ENCODE peak calls at places on chromosomes 16 and 17, in ten cellular contexts. D is foreskin fibroblast, U is AG04450, H is psoas muscle, W is upper lobe of right lung, Q is cardiac muscle cell, Y is NB4, Z is uterus, S is astrocyte of the spinal cord, B is AG10803. V is an unnamed sample.

GRCh38 chr16:49557070-49557446 is 183.5 kb downstream of the C16orf78 start:
- DNase-seq in D (no peak), U (no peak), H (no peak), W (no peak), Q (peak), Y (no peak), Z (no peak), S (no peak), B (no peak), V (no peak)

GRCh38 chr17:34567665-34568064 is 11.7 kb upstream of the TMEM132E start:
- DNase-seq in D (no peak), U (no peak), H (no peak), W (no peak), Q (no peak), Y (no peak), Z (no peak), S (no peak), B (peak), V (no peak)

GRCh38 chr17:77280304-77280910 is 139.6 kb downstream of the SEC14L1 start:
- DNase-seq in D (peak), U (no peak), H (no peak), W (peak), Q (no peak), Y (no peak), Z (no peak), S (peak), B (peak), V (peak)

GRCh38 chr17:60435244-60436170 is 13.2 kb downstream of the CHCT1 start:
- DNase-seq in D (peak), U (peak), H (peak), W (no peak), Q (peak), Y (peak), Z (peak), S (peak), B (peak), V (peak)

GRCh38 chr17:74107107-74107506 is 96.4 kb upstream of the RPL38 start:
- DNase-seq in D (no peak), U (no peak), H (no peak), W (no peak), Q (no peak), Y (no peak), Z (no peak), S (no peak), B (no peak), V (no peak)

GRCh38 chr16:14658063-14658462 is 25.3 kb downstream of the BFAR start:
- DNase-seq in D (no peak), U (no peak), H (no peak), W (no peak), Q (no peak), Y (peak), Z (no peak), S (no peak), B (no peak), V (no peak)

GRCh38 chr17:37373530-37374159 is 2.1 kb upstream of the C17orf78 start:
- DNase-seq in D (peak), U (peak), H (no peak), W (no peak), Q (peak), Y (peak), Z (peak), S (peak), B (peak), V (peak)

GRCh38 chr17:56257075-56257474 is 103.8 kb downstream of the ANKFN1 start:
- DNase-seq in D (no peak), U (no peak), H (no peak), W (no peak), Q (no peak), Y (no peak), Z (no peak), S (no peak), B (no peak), V (no peak)

GRCh38 chr17:79951361-79952264 is 84.1 kb downstream of the TBC1D16 start:
- DNase-seq in D (peak), U (peak), H (peak), W (peak), Q (peak), Y (peak), Z (peak), S (peak), B (peak), V (peak)

GRCh38 chr16:48102083-48103008 is 53.4 kb downstream of the ABCC12 start:
- DNase-seq in D (no peak), U (no peak), H (no peak), W (no peak), Q (no peak), Y (no peak), Z (no peak), S (no peak), B (no peak), V (no peak)

GRCh38 chr17:40316571-40317344 is 7.8 kb downstream of the RARA start:
- DNase-seq in D (peak), U (peak), H (peak), W (peak), Q (peak), Y (peak), Z (peak), S (peak), B (peak), V (peak)
- TF ChIP-seq CTCF in D (no peak), U (no peak), H (no peak), W (no peak), Q (no peak), Y (no peak), Z (no peak), S (no peak), B (no peak), V (no peak)

GRCh38 chr16:21645261-21645721 is 7.1 kb downstream of the IGSF6 start:
- DNase-seq in D (no peak), U (no peak), H (no peak), W (no peak), Q (no peak), Y (peak), Z (no peak), S (peak), B (peak), V (peak)
- H3K4me3 ChIP-seq in D (no peak), U (no peak), H (peak), W (peak), Q (no peak), Y (peak), Z (peak), S (no peak), B (peak), V (peak)

GRCh38 chr16:23035240-23035639 is 114.0 kb downstream of the USP31 start:
- DNase-seq in D (no peak), U (no peak), H (no peak), W (no peak), Q (no peak), Y (no peak), Z (no peak), S (no peak), B (no peak), V (no peak)
- TF ChIP-seq CTCF in D (no peak), U (no peak), H (no peak), W (no peak), Q (no peak), Y (no peak), Z (no peak), S (no peak), B (no peak), V (no peak)

GRCh38 chr17:50864747-50865059 is 1.5 kb downstream of the TOB1 start:
- DNase-seq in D (no peak), U (no peak), H (no peak), W (no peak), Q (no peak), Y (no peak), Z (no peak), S (no peak), B (no peak), V (no peak)

GRCh38 chr17:50863931-50864330 is 2.2 kb downstream of the TOB1 start:
- DNase-seq in D (no peak), U (no peak), H (no peak), W (no peak), Q (no peak), Y (no peak), Z (no peak), S (no peak), B (no peak), V (no peak)

GRCh38 chr17:50861334-50861676 is 4.8 kb downstream of the TOB1 start:
- DNase-seq in D (no peak), U (no peak), H (no peak), W (no peak), Q (no peak), Y (no peak), Z (no peak), S (no peak), B (no peak), V (no peak)

GRCh38 chr17:50863221-50863843 is 2.8 kb downstream of the TOB1 start:
- DNase-seq in D (peak), U (no peak), H (no peak), W (no peak), Q (peak), Y (peak), Z (no peak), S (peak), B (no peak), V (peak)

GRCh38 chr17:50861822-50862528 is 4.2 kb downstream of the TOB1 start:
- DNase-seq in D (peak), U (no peak), H (no peak), W (no peak), Q (no peak), Y (no peak), Z (no peak), S (no peak), B (peak), V (no peak)
- H3K4me3 ChIP-seq in D (no peak), U (no peak), H (peak), W (no peak), Q (no peak), Y (no peak), Z (no peak), S (no peak), B (no peak), V (no peak)

V was measured in fibroblast of villous mesenchyme.